ENCODE peak calls at places on chromosome 1, in eight cellular contexts. N is A549, J is endothelial cell of umbilical vein, X is stomach, L is tibial nerve, S is GM12891, H is transverse colon, Z is ovary. Y is an unnamed sample.

GRCh38 chr1:117541003-117541402 is 64.8 kb upstream of the TENT5C start:
- DNase-seq in N (no peak), L (no peak), H (no peak), S (no peak), X (no peak), Z (no peak), J (no peak), Y (no peak)

GRCh38 chr1:168170552-168171508 is 7.9 kb upstream of the TIPRL start:
- DNase-seq in H (no peak), J (no peak), Z (no peak), L (no peak), S (no peak), N (no peak), X (no peak), Y (no peak)

GRCh38 chr1:98921817-98922216 is 82.8 kb downstream of the PLPPR5 start:
- DNase-seq in X (no peak), J (no peak), H (no peak), Z (no peak), S (no peak), L (no peak), N (no peak), Y (no peak)

GRCh38 chr1:97599447-97599846 is 321.4 kb downstream of the DPYD start:
- DNase-seq in S (no peak), X (no peak), L (no peak), J (no peak), H (no peak), Z (no peak), N (no peak), Y (no peak)

GRCh38 chr1:115642168-115643072 is 650 bp downstream of the VANGL1 start:
- DNase-seq in N (peak; percentile 32), J (peak; percentile 46), S (peak; percentile 62), Z (peak; percentile 25), L (no peak), X (peak; percentile 64), H (peak; percentile 69), Y (peak; percentile 47)

GRCh38 chr1:151562661-151563060 is 22.6 kb downstream of the TUFT1 start:
- DNase-seq in X (no peak), N (no peak), H (no peak), J (no peak), Z (no peak), S (no peak), L (no peak), Y (no peak)

GRCh38 chr1:214404154-214404553 is 123.2 kb downstream of the SMYD2 start:
- DNase-seq in N (no peak), X (no peak), S (no peak), L (no peak), H (no peak), Z (no peak), J (peak; percentile 90), Y (no peak)

GRCh38 chr1:192821296-192821695 is 12.5 kb downstream of the RGS2 start:
- DNase-seq in H (no peak), Z (no peak), L (no peak), N (no peak), X (no peak), S (no peak), J (no peak), Y (no peak)

GRCh38 chr1:47756006-47756405 is 241.2 kb downstream of the TRABD2B start:
- DNase-seq in J (no peak), N (no peak), X (no peak), S (no peak), H (no peak), L (no peak), Z (no peak), Y (no peak)

GRCh38 chr1:31376374-31377134 is 3.7 kb upstream of the FABP3 start:
- DNase-seq in N (peak; percentile 47), S (no peak), J (peak; percentile 51), Z (no peak), L (no peak), X (no peak), H (no peak), Y (peak; percentile 94)

GRCh38 chr1:203590559-203590958 is 36.1 kb upstream of the ATP2B4 start:
- DNase-seq in X (no peak), H (no peak), Z (no peak), J (no peak), N (no peak), L (no peak), S (no peak), Y (no peak)

DNA sequence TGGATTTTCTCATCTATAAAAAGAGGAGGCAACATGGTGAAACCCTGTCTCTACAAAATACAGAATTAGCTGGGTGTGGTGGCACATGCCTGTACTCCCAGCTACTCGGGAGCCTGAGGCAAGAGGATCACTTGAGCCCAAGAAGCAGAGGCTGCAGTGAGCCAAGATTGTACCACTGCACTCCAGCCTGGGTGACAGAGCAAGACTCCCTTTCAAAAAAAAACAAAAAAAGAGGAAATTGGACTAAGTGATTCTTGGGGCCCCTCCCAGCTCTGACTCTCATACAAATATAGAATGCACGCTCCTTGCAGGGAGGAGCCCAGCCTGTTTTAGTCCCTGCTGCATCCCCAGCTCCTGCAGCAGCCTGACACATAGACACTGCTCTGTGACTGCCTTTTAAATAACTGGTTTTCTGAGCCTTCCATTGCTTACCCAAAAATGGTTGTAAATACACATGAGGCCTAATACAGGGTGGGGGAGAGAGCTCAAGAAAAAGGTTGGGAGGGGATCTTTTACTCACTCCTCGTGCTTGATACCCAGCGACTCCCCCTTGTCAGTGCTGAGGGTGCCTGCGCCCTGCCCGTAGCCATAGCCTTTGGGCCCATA is 17.2 kb downstream of the CSRP1 start:
- DNase-seq in S (no peak), J (peak; percentile 30), H (no peak), L (no peak), X (no peak), N (no peak), Z (no peak), Y (no peak)
- TF ChIP-seq POLR2A in S (no peak), J (no peak), H (no peak), L (no peak), X (no peak), N (no peak), Z (no peak), Y (no peak)

DNA sequence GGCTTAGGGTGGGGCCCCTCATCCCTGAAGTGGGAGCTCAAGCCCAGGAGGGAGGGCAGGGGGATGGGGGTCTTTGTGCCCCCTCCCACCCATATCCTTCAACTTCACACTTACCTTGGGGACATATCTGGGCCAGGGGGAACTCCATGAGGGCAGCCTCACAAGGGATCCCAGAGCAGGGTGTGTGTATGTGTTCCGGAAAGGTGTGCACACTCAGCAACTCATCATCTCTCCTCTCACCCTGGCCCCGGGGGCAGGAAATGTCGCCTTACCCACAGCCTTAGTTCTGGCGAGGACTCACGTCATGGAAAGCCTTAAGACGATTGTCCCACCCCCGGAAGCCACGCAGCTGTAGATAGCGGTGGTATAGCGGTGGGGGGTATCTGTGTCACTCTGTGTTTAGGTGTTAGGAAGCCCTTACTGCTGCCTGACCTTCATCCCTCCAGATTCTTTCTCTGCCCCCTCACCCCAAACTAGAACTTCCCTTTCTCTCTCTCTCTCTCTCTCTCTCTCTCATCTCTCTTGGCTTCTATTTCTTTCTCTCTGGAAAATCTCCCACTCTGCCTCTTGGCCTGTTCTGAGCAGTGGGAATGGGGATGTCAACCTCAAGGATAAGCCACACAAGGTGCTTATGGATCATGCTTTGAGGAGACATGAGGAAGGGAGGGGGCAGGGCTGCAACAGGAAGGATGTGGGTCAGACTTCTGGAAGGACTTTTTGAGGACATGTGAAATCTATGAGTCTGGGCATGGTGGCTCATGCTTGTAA is at the start of gene SH2D2A:
- DNase-seq in S (peak; percentile 78), X (peak; percentile 65), H (peak; percentile 72), Z (no peak), N (no peak), L (no peak), J (no peak), Y (no peak)
- TF ChIP-seq POLR2A in S (peak; percentile 75), X (no peak), H (peak; percentile 70), Z (no peak), N (no peak), L (no peak), J (no peak), Y (no peak)

GRCh38 chr1:25245393-25245792 is 1.9 kb downstream of the RSRP1 start:
- DNase-seq in S (no peak), J (no peak), N (no peak), L (no peak), Z (no peak), H (no peak), X (no peak), Y (no peak)

GRCh38 chr1:25238046-25238445 is 5.7 kb upstream of the SYF2 start:
- DNase-seq in H (no peak), L (no peak), J (no peak), X (no peak), S (no peak), N (no peak), Z (no peak), Y (no peak)

GRCh38 chr1:25243907-25244306 is 3.3 kb downstream of the RSRP1 start:
- DNase-seq in J (no peak), N (no peak), S (no peak), Z (no peak), X (no peak), L (no peak), H (no peak), Y (no peak)

DNA sequence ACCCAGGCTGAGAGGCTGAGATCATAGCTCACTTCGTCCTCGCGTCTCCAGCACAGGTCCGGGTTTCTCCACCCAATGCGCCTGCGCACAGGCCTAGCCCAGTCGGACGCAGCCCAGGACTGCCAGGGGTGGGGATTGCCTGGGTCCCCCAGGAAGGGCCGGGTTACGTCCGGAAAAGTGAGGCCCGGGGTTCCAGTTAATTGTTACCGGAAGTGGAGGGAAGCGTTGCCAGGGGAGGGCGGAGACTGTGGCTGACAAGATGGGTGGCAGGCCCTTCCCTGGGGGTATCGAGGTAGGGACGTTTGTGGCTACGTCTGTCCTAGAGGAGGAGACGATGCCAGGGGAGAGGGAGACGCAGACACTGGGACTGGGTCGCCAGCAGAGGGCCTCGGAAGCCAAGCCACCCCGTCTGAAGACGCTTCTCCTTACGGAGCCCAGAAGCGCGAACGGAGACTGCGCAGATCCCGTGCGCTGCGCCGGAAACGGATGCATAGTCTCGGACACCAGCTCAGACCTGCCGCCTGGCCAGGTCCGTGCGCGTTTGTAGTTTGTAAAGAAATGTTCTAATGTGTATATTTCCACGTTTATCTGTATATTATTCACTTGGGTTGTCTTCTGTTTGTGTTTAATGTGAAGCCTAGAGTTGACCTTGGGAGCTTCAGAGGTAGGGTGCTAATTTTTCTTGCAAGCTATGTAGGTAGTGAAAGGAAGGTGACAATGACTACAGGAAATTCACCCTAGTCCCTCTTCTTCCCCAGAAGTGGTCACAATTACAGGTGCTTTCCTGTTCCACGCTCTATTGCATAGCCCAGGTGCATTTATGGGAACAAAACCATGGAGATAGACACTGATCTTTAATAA is 7.3 kb downstream of the RSRP1 start:
- DNase-seq in S (peak; percentile 74), N (peak; percentile 68), J (peak; percentile 91), X (peak; percentile 91), Z (peak; percentile 91), H (peak; percentile 94), L (peak; percentile 83), Y (peak; percentile 28)
- TF ChIP-seq POLR2A in S (peak; percentile 94), N (peak; percentile 27), J (peak; percentile 89), X (no peak), Z (no peak), H (peak; percentile 65), L (no peak), Y (no peak)

DNA sequence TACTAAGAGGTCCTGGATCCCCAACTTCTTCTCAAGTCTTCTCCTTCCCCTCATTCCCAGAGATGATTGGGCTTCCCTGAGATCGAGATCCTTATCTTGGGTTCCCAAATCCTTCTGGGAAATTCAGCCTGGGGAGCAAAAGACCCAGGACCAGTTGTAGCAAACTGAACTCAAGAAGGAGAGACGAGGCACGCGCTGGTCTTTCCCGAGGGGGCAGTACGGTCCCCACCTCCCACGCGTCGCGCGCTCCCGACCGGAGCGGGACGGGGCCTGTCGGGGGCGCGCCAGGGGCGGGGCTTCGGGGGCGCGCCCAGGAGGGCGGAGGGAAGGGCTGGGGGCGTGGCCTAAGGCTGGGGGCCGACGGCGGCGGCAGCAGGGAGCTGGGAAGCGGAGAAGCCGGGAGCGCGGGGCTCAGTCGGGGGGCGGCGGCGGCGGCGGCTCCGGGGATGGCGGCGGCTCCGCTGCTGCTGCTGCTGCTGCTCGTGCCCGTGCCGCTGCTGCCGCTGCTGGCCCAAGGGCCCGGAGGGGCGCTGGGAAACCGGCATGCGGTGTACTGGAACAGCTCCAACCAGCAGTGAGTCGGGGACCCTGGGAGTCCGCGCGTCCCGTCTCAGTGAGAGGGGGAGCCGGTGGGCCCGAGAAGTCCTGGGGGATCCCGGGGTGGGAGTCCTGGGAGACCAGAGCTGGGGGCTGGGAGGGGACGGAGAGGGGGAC is at the start of gene EFNA3:
- DNase-seq in N (peak; percentile 77), J (peak; percentile 65), H (peak; percentile 88), L (peak; percentile 44), X (peak; percentile 75), S (peak; percentile 86), Z (peak; percentile 83), Y (peak; percentile 89)
- TF ChIP-seq POLR2A in N (no peak), J (no peak), H (peak; percentile 19), L (no peak), X (no peak), S (no peak), Z (no peak), Y (no peak)